ENCODE peak calls at places on chromosomes 5 and 9, in six cellular contexts. M is fibroblast of mammary gland, S is GM23248, J is lower leg skin, X is NCI-H1092 treated with DMSO at 0.1 percent for 48 hours, N is AG10803. L is an unnamed sample.

GRCh38 chr9:29332789-29333188 is 1759.5 kb upstream of the C9orf72 start:
- DNase-seq in M (peak), S (peak), J (no peak), X (no peak), N (no peak), L (no peak)

GRCh38 chr5:146340260-146341081 is 1.8 kb downstream of the POU4F3 start:
- DNase-seq in M (peak), S (peak), J (no peak), X (no peak), N (peak), L (no peak)

GRCh38 chr9:108703414-108703813 is 152.4 kb downstream of the ACTL7B start:
- DNase-seq in M (no peak), S (no peak), J (no peak), X (no peak), N (no peak), L (no peak)

GRCh38 chr5:12384005-12384404 is 479.8 kb upstream of the CTNND2 start:
- DNase-seq in M (no peak), S (no peak), J (no peak), X (no peak), N (no peak), L (no peak)

GRCh38 chr5:171201285-171201684 is 107.8 kb upstream of the TLX3 start:
- DNase-seq in M (no peak), S (no peak), J (no peak), X (peak), N (no peak), L (peak)

GRCh38 chr5:122182491-122182921 is 53.2 kb downstream of the ZNF474 start:
- DNase-seq in M (peak), S (peak), J (peak), X (peak), N (peak), L (peak)

GRCh38 chr5:42900734-42901133 is 89.0 kb upstream of the SELENOP start:
- DNase-seq in M (no peak), S (no peak), J (no peak), X (no peak), N (no peak), L (no peak)

GRCh38 chr9:5718296-5719032 is 89.6 kb downstream of the RIC1 start:
- DNase-seq in M (peak), S (peak), J (no peak), X (no peak), N (peak), L (no peak)

GRCh38 chr5:117881426-117882230 is 1106.7 kb downstream of the DTWD2 start:
- DNase-seq in M (no peak), S (no peak), J (no peak), X (no peak), N (no peak), L (peak)

GRCh38 chr5:59617186-59617771 is 276.2 kb downstream of the PDE4D start:
- DNase-seq in M (no peak), S (no peak), J (no peak), X (no peak), N (no peak), L (no peak)

GRCh38 chr5:154267516-154267915 is 77.0 kb downstream of the GALNT10 start:
- DNase-seq in M (peak), S (peak), J (no peak), X (no peak), N (peak), L (no peak)

GRCh38 chr9:129489838-129490582 is 130.9 kb downstream of the C9orf50 start:
- DNase-seq in M (peak), S (peak), J (no peak), X (no peak), N (peak), L (no peak)

GRCh38 chr5:117414926-117415325 is 840.3 kb upstream of the SEMA6A start:
- DNase-seq in M (no peak), S (no peak), J (no peak), X (no peak), N (no peak), L (no peak)

GRCh38 chr5:123089971-123090640 is 1.1 kb downstream of the PRDM6 start:
- DNase-seq in M (peak), S (peak), J (no peak), X (peak), N (peak), L (no peak)

GRCh38 chr9:136399176-136400037 is 563 bp downstream of the SNAPC4 start:
- DNase-seq in M (peak), S (peak), J (no peak), X (no peak), N (no peak), L (no peak)

GRCh38 chr5:78009937-78010527 is 233.9 kb upstream of the TBCA start:
- DNase-seq in M (peak), S (peak), J (no peak), X (no peak), N (peak), L (no peak)

GRCh38 chr5:168047669-168048111 is 243.8 kb upstream of the WWC1 start:
- DNase-seq in M (no peak), S (peak), J (no peak), X (no peak), N (no peak), L (no peak)

GRCh38 chr5:74294231-74294705 is 346.3 kb downstream of the ENC1 start:
- DNase-seq in M (peak), S (no peak), J (no peak), X (no peak), N (no peak), L (peak)

GRCh38 chr9:122475717-122476116 is 2.0 kb downstream of the OR1J1 start:
- DNase-seq in M (peak), S (peak), J (no peak), X (no peak), N (peak), L (no peak)

GRCh38 chr5:172878585-172879433 is 44.8 kb downstream of the ERGIC1 start:
- DNase-seq in M (peak), S (peak), J (no peak), X (no peak), N (peak), L (no peak)

GRCh38 chr5:64595519-64595855 is 89.7 kb downstream of the RGS7BP start:
- DNase-seq in M (no peak), S (no peak), J (no peak), X (no peak), N (no peak), L (no peak)

GRCh38 chr9:4762889-4763521 is 22.0 kb upstream of the AK3 start:
- DNase-seq in M (peak), S (peak), J (peak), X (no peak), N (no peak), L (no peak)

GRCh38 chr9:114779352-114779845 is 26.4 kb downstream of the TNFSF15 start:
- DNase-seq in M (peak), S (peak), J (no peak), X (peak), N (no peak), L (peak)